ENCODE peak calls at places on chromosome 10, in seven cellular contexts. D is AG10803, W is cardiac muscle cell, P is A549, Z is LNCaP clone FGC, L is upper lobe of left lung, U is astrocyte. Q is an unnamed sample.

GRCh38 chr10:87847550-87847949 is 15.8 kb downstream of the KLLN start:
- DNase-seq in P (no peak), U (no peak), W (no peak), Z (no peak), L (no peak), D (peak), Q (no peak)

GRCh38 chr10:59894114-59894513 is 12.2 kb downstream of the CCDC6 start:
- DNase-seq in W (no peak), U (peak), P (no peak), L (no peak), Z (peak), D (peak), Q (peak)

GRCh38 chr10:13684252-13684791 is 97.6 kb downstream of the PRPF18 start:
- DNase-seq in W (no peak), D (peak), L (peak), Z (no peak), U (peak), P (no peak), Q (peak)

GRCh38 chr10:126420571-126421275 is 32.4 kb upstream of the ADAM12 start:
- DNase-seq in W (no peak), P (no peak), U (peak), Z (no peak), D (peak), L (no peak), Q (no peak)

GRCh38 chr10:86968271-86968993 is at the start of gene ADIRF:
- DNase-seq in P (no peak), U (no peak), Z (no peak), L (peak), W (no peak), D (peak), Q (no peak)

GRCh38 chr10:934746-935406 is 3.4 kb upstream of the LARP4B start:
- DNase-seq in D (no peak), U (no peak), P (no peak), Z (no peak), W (no peak), L (no peak), Q (no peak)

GRCh38 chr10:11170993-11171416 is 153.3 kb downstream of the CELF2 start:
- DNase-seq in Z (no peak), W (no peak), U (no peak), D (no peak), P (no peak), L (no peak), Q (no peak)

GRCh38 chr10:50242777-50243176 is 8.5 kb downstream of the ASAH2 start:
- DNase-seq in D (no peak), U (no peak), P (no peak), Z (no peak), L (no peak), W (no peak), Q (no peak)

GRCh38 chr10:48497965-48498770 is 106.7 kb downstream of the ARHGAP22 start:
- DNase-seq in D (no peak), P (no peak), U (no peak), W (no peak), L (no peak), Z (no peak), Q (no peak)

GRCh38 chr10:18238875-18239485 is 98.8 kb downstream of the CACNB2 start:
- DNase-seq in U (peak), W (peak), D (peak), P (peak), L (no peak), Z (no peak), Q (peak)

GRCh38 chr10:49595003-49595712 is 15.0 kb upstream of the SLC18A3 start:
- DNase-seq in D (no peak), P (no peak), W (no peak), Z (no peak), L (no peak), U (no peak), Q (no peak)

GRCh38 chr10:43691503-43691902 is 42.8 kb upstream of the ZNF32 start:
- DNase-seq in L (no peak), W (no peak), U (no peak), Z (no peak), D (peak), P (no peak), Q (no peak)

GRCh38 chr10:80324086-80324485 is 32.5 kb downstream of the DYDC1 start:
- DNase-seq in W (no peak), P (no peak), Z (no peak), U (peak), D (peak), L (no peak), Q (no peak)

GRCh38 chr10:24813866-24814265 is 90.2 kb upstream of the ARHGAP21 start:
- DNase-seq in P (no peak), W (no peak), L (no peak), D (no peak), U (no peak), Z (no peak), Q (no peak)

GRCh38 chr10:43042503-43043341 is 34.1 kb upstream of the RET start:
- DNase-seq in P (no peak), U (no peak), Z (no peak), D (no peak), W (no peak), L (no peak), Q (no peak)

GRCh38 chr10:51524041-51524440 is 175.4 kb downstream of the CSTF2T start:
- DNase-seq in Z (no peak), U (no peak), L (no peak), D (peak), W (no peak), P (no peak), Q (peak)

GRCh38 chr10:34723746-34724145 is 91.3 kb downstream of the PARD3 start:
- DNase-seq in L (no peak), D (peak), P (no peak), Z (no peak), U (peak), W (peak), Q (peak)

GRCh38 chr10:22148956-22149355 is 68.9 kb downstream of the EBLN1 start:
- DNase-seq in P (no peak), L (no peak), U (peak), W (no peak), Z (no peak), D (no peak), Q (no peak)

GRCh38 chr10:59177031-59177861 is 803 bp downstream of the PHYHIPL start:
- DNase-seq in Z (no peak), P (peak), W (peak), L (no peak), U (peak), D (peak), Q (peak)

GRCh38 chr10:72049969-72050781 is 38.2 kb downstream of the SPOCK2 start:
- DNase-seq in P (no peak), Z (no peak), W (no peak), D (no peak), U (no peak), L (no peak), Q (no peak)

GRCh38 chr10:13087986-13088618 is 11.9 kb upstream of the OPTN start:
- DNase-seq in U (peak), W (no peak), P (peak), L (no peak), Z (no peak), D (peak), Q (peak)

GRCh38 chr10:30284860-30285594 is 64.1 kb downstream of the MTPAP start:
- DNase-seq in L (no peak), Z (no peak), U (no peak), D (peak), P (no peak), W (peak), Q (no peak)

GRCh38 chr10:47042815-47043750 is 131.9 kb downstream of the PTPN20 start:
- DNase-seq in W (no peak), Z (no peak), P (no peak), U (no peak), L (no peak), D (no peak), Q (no peak)

GRCh38 chr10:17831896-17832295 is 22.7 kb downstream of the MRC1 start:
- DNase-seq in L (no peak), P (no peak), Z (no peak), W (no peak), D (no peak), U (no peak), Q (no peak)

GRCh38 chr10:37496061-37496460 is 361.3 kb downstream of the ZNF248 start:
- DNase-seq in Z (no peak), L (no peak), D (no peak), P (no peak), U (no peak), W (no peak), Q (no peak)

GRCh38 chr10:37489658-37490003 is 364.2 kb downstream of the ANKRD30A start:
- DNase-seq in Z (no peak), P (no peak), D (no peak), W (no peak), U (no peak), L (no peak), Q (no peak)

GRCh38 chr10:37490266-37490665 is 364.9 kb downstream of the ANKRD30A start:
- DNase-seq in D (no peak), L (no peak), Z (no peak), W (no peak), P (peak), U (no peak), Q (peak)

DNA sequence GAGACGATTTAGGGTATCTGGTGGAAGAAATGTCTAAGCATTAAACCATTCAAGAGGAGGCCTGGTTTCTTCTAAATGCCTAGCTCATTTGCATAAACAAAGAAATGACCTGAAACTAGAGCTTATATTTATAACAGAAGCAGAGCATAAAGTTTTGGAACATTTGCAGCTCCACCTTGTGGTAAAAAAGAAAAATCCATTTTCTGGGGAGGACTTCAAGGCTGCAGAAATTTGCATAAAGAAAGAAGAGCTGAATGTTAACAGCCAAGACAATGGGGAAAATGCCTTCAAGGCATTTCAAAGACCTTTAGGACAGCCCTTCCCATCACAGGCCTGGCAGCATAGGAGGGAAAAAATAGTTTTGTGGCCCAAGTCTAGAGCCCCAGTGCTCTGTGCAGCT is 362.0 kb downstream of the ZNF248 start:
- DNase-seq in D (peak), L (no peak), P (no peak), W (no peak), Z (peak), U (no peak), Q (peak)
- TF ChIP-seq CTCF in D (no peak), L (peak), P (peak), W (no peak), Z (peak), U (no peak), Q (no peak)

GRCh38 chr10:85319150-85319549 is 990.8 kb downstream of the CCSER2 start:
- DNase-seq in L (no peak), Z (no peak), U (no peak), W (peak), D (no peak), P (no peak), Q (no peak)
- H3K4me3 ChIP-seq in L (no peak), Z (no peak), U (no peak), W (no peak), D (no peak), P (no peak), Q (no peak)

GRCh38 chr10:132571565-132572544 is 34.3 kb downstream of the INPP5A start:
- DNase-seq in P (peak), D (peak), L (peak), W (peak), U (peak), Z (peak), Q (peak)
- TF ChIP-seq CTCF in P (no peak), D (no peak), L (no peak), W (no peak), U (no peak), Z (no peak), Q (no peak)

GRCh38 chr10:95756061-95756751 is at the start of gene ENTPD1:
- DNase-seq in L (no peak), P (no peak), W (peak), D (no peak), Z (no peak), U (no peak), Q (peak)

GRCh38 chr10:95761939-95762492 is 6.1 kb downstream of the ENTPD1 start:
- DNase-seq in U (no peak), L (no peak), W (no peak), D (no peak), Z (no peak), P (no peak), Q (no peak)

GRCh38 chr10:95758351-95759025 is 2.5 kb downstream of the ENTPD1 start:
- DNase-seq in Z (no peak), W (no peak), P (no peak), U (no peak), L (no peak), D (no peak), Q (no peak)

GRCh38 chr10:95756796-95757657 is 1.1 kb downstream of the ENTPD1 start:
- DNase-seq in D (no peak), W (no peak), L (no peak), Z (no peak), U (no peak), P (no peak), Q (no peak)

GRCh38 chr10:95759233-95759826 is 3.4 kb downstream of the ENTPD1 start:
- DNase-seq in P (no peak), Z (no peak), U (no peak), D (no peak), W (no peak), L (no peak), Q (no peak)
- H3K4me3 ChIP-seq in P (no peak), Z (no peak), U (no peak), D (no peak), W (no peak), L (no peak), Q (no peak)

GRCh38 chr10:19488592-19489280 is 327.5 kb upstream of the PLXDC2 start:
- DNase-seq in Z (no peak), W (peak), P (no peak), D (peak), U (no peak), L (peak), Q (peak)
- TF ChIP-seq CTCF in Z (no peak), W (peak), P (no peak), D (no peak), U (no peak), L (no peak), Q (peak)

GRCh38 chr10:62044569-62044968 is 143.1 kb downstream of the ARID5B start:
- DNase-seq in U (no peak), Z (no peak), W (no peak), P (no peak), D (no peak), L (no peak), Q (no peak)
- H3K4me3 ChIP-seq in U (no peak), Z (no peak), W (no peak), P (no peak), D (no peak), L (no peak), Q (no peak)

Q was measured in fibroblast of villous mesenchyme.